ENCODE peak calls at places on chromosomes 13 and 19, in seven cellular contexts. X, O, K, S, P, M and R are unnamed samples.

GRCh38 chr19:54905908-54906511 is at the start of gene NCR1:
- DNase-seq in X (no peak), O (no peak), K (no peak), S (no peak), P (no peak), M (no peak), R (no peak)

GRCh38 chr13:77022341-77022740 is 4.6 kb downstream of the FBXL3 start:
- DNase-seq in X (peak; percentile 55), O (no peak), K (no peak), S (no peak), P (no peak), M (no peak), R (no peak)

GRCh38 chr19:43759515-43759914 is 4.8 kb upstream of the SMG9 start:
- DNase-seq in X (peak; percentile 63), O (no peak), K (no peak), S (no peak), P (no peak), M (no peak), R (no peak)

GRCh38 chr13:67318398-67318797 is 88.3 kb upstream of the PCDH9 start:
- DNase-seq in X (no peak), O (no peak), K (no peak), S (no peak), P (no peak), M (no peak), R (no peak)

GRCh38 chr19:50496189-50497029 is 14.6 kb downstream of the JOSD2 start:
- DNase-seq in X (no peak), O (peak; percentile 70), K (no peak), S (no peak), P (no peak), M (peak; percentile 69), R (peak; percentile 56)

GRCh38 chr13:73090116-73090811 is 31.5 kb downstream of the KLF5 start:
- DNase-seq in X (peak; percentile 46), O (no peak), K (no peak), S (no peak), P (no peak), M (no peak), R (no peak)

GRCh38 chr13:73718248-73718647 is 416.0 kb downstream of the KLF12 start:
- DNase-seq in X (no peak), O (no peak), K (no peak), S (no peak), P (no peak), M (no peak), R (no peak)

GRCh38 chr19:48487944-48488343 is 18.8 kb downstream of the CYTH2 start:
- DNase-seq in X (peak; percentile 91), O (peak; percentile 72), K (no peak), S (no peak), P (no peak), M (no peak), R (peak; percentile 86)

GRCh38 chr13:109152941-109153340 is 523.5 kb downstream of the MYO16 start:
- DNase-seq in X (no peak), O (no peak), K (no peak), S (no peak), P (no peak), M (no peak), R (no peak)

GRCh38 chr19:42038675-42039074 is 31.3 kb downstream of the GRIK5 start:
- DNase-seq in X (no peak), O (peak; percentile 81), K (no peak), S (no peak), P (no peak), M (no peak), R (no peak)

GRCh38 chr13:41326661-41327060 is 15.6 kb downstream of the NAA16 start:
- DNase-seq in X (no peak), O (no peak), K (no peak), S (no peak), P (no peak), M (no peak), R (no peak)

GRCh38 chr13:73952683-73953082 is 181.5 kb downstream of the KLF12 start:
- DNase-seq in X (no peak), O (no peak), K (no peak), S (no peak), P (no peak), M (no peak), R (no peak)

GRCh38 chr19:22634450-22634827 is 315 bp downstream of the ZNF492 start:
- DNase-seq in X (no peak), O (no peak), K (no peak), S (no peak), P (no peak), M (peak; percentile 70), R (no peak)

GRCh38 chr13:32246468-32246867 is 68.7 kb downstream of the ZAR1L start:
- DNase-seq in X (peak; percentile 76), O (peak; percentile 72), K (peak; percentile 50), S (no peak), P (no peak), M (no peak), R (no peak)

GRCh38 chr13:91657283-91657682 is 258.9 kb downstream of the GPC5 start:
- DNase-seq in X (no peak), O (no peak), K (no peak), S (no peak), P (no peak), M (no peak), R (no peak)

GRCh38 chr19:4555657-4556561 is 3.6 kb downstream of the SEMA6B start:
- DNase-seq in X (no peak), O (no peak), K (no peak), S (no peak), P (no peak), M (peak; percentile 65), R (no peak)

GRCh38 chr13:42396501-42396900 is 124.5 kb downstream of the AKAP11 start:
- DNase-seq in X (no peak), O (no peak), K (no peak), S (no peak), P (no peak), M (peak; percentile 0), R (no peak)

GRCh38 chr13:106533101-106533939 is 2.1 kb downstream of the EFNB2 start:
- DNase-seq in X (peak; percentile 93), O (peak; percentile 84), K (peak; percentile 67), S (no peak), P (peak; percentile 17), M (peak; percentile 96), R (peak; percentile 93)

GRCh38 chr19:45637890-45638667 is 1.1 kb downstream of the EML2 start:
- DNase-seq in X (peak; percentile 55), O (no peak), K (no peak), S (no peak), P (no peak), M (no peak), R (no peak)

GRCh38 chr13:40269086-40269485 is 397.4 kb downstream of the FOXO1 start:
- DNase-seq in X (no peak), O (no peak), K (no peak), S (no peak), P (no peak), M (no peak), R (no peak)

GRCh38 chr13:57629821-57630235 is 1.7 kb upstream of the PCDH17 start:
- DNase-seq in X (peak; percentile 66), O (peak; percentile 92), K (peak; percentile 65), S (no peak), P (peak; percentile 18), M (peak; percentile 93), R (peak; percentile 80)

GRCh38 chr19:4379383-4380253 is 20.7 kb downstream of the SH3GL1 start:
- DNase-seq in X (peak; percentile 34), O (no peak), K (no peak), S (peak; percentile 69), P (peak; percentile 19), M (peak; percentile 45), R (peak; percentile 88)

GRCh38 chr13:113533441-113533840 is 42.9 kb upstream of the DCUN1D2 start:
- DNase-seq in X (no peak), O (no peak), K (no peak), S (no peak), P (no peak), M (no peak), R (peak; percentile 38)

GRCh38 chr13:99384468-99384867 is 77.3 kb upstream of the GPR183 start:
- DNase-seq in X (no peak), O (no peak), K (no peak), S (no peak), P (peak; percentile 74), M (no peak), R (no peak)

GRCh38 chr13:32538234-32538620 is 368 bp downstream of the N4BP2L2 start:
- DNase-seq in X (peak; percentile 74), O (peak; percentile 44), K (no peak), S (no peak), P (no peak), M (no peak), R (peak; percentile 71)

GRCh38 chr13:21060827-21061076 is 634 bp downstream of the LATS2 start:
- DNase-seq in X (no peak), O (peak; percentile 19), K (no peak), S (no peak), P (no peak), M (peak; percentile 93), R (no peak)

GRCh38 chr19:3450796-3451411 is 29.4 kb downstream of the SMIM24 start:
- DNase-seq in X (peak; percentile 94), O (peak; percentile 71), K (peak; percentile 52), S (no peak), P (no peak), M (no peak), R (peak; percentile 78)

GRCh38 chr19:18173054-18173571 is 500 bp upstream of the IFI30 start:
- DNase-seq in X (no peak), O (no peak), K (peak; percentile 61), S (no peak), P (no peak), M (peak; percentile 55), R (peak; percentile 91)
- H3K4me3 ChIP-seq in X (peak overlapping the region; percentile 88), O (peak overlapping the region; percentile 65), K (no peak overlapping the region), S (peak overlapping the region; percentile 94), P (peak overlapping the region; percentile 78), M (peak overlapping the region; percentile 62), R (peak overlapping the region; percentile 77)

DNA sequence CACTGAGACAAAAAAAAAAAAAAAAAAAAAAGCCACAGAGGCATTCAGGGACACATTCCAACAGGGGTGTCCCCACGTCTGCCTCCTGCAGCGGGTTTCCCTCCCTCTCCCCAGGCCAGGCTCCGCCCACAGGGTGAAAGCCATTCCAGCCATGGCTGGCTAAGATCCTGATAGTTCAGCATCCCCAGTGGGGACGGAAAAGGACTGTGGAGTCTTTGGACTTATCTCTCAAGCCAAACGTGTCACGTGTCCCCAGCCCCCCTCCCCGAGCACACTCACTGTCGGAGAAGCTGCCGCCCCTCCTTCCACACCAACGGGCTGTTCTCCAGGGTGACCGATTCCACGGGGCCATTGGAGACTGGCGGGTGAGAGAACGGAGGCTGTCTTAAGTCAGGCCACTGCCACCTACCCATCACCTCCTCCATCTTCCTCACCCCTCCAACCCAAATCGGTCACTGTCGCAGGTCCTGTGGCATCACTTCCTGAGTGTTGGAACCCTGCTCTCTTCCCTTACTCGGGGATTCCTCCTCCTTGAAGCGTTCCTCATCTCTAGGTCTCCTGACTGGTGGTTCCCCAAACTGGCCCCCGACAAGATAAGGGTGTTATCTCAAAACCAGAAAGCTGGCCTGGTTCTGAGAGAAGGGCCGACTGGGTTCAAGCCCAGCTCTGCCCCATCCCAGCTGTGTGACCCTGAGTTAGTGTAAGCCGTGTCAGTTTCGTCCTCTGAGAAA is 9.1 kb upstream of the FKRP start:
- DNase-seq in X (no peak), O (peak; percentile 76), K (no peak), S (no peak), P (no peak), M (no peak), R (peak; percentile 63)
- H3K4me1 ChIP-seq in X (peaks cover 13% of the 10 kb centered on the region), O (peaks cover 31% of the 10 kb centered on the region), K (no peaks in the 10 kb centered on the region), S (peaks cover 8% of the 10 kb centered on the region), P (no peaks in the 10 kb centered on the region), M (peaks cover 27% of the 10 kb centered on the region), R (peaks cover 43% of the 10 kb centered on the region)

GRCh38 chr19:1213391-1214286 is 8.1 kb downstream of the STK11 start:
- DNase-seq in X (no peak), O (peak; percentile 68), K (peak; percentile 37), S (peak; percentile 47), P (peak; percentile 37), M (peak; percentile 91), R (peak; percentile 85)
- H3K36me3 ChIP-seq in X (peaks cover 12% of the 10 kb centered on the region), O (peaks cover 11% of the 10 kb centered on the region), K (peaks cover 5% of the 10 kb centered on the region), S (peaks cover 7% of the 10 kb centered on the region), P (peaks cover 18% of the 10 kb centered on the region), M (no peaks in the 10 kb centered on the region), R (peaks cover 8% of the 10 kb centered on the region)

GRCh38 chr19:18972301-18972831 is 31.3 kb upstream of the HOMER3 start:
- DNase-seq in X (peak; percentile 87), O (no peak), K (no peak), S (no peak), P (no peak), M (no peak), R (no peak)
- H3K4me3 ChIP-seq in X (peak overlapping the region; percentile 37), O (peak overlapping the region; percentile 4), K (no peak overlapping the region), S (no peak overlapping the region), P (no peak overlapping the region), M (no peak overlapping the region), R (no peak overlapping the region)